ENCODE peak calls at places on chromosome 11, in five cellular contexts. V is Caki2; L is spleen; A is activated CD4-positive, alpha-beta T cell treated with anti-CD3 and anti-CD28 coated beads for 24 hours; Q is stimulated activated naive CD8-positive, alpha-beta T cell treated with anti-CD3 and anti-CD28 coated beads, Interleukin-15, amount 100 ng/mL, for 72 hours. B is an unnamed sample.

GRCh38 chr11:14370496-14370895 is 11.5 kb upstream of the RRAS2 start:
- DNase-seq in L (no peak), A (no peak), V (no peak), Q (no peak), B (no peak)

GRCh38 chr11:42301777-42302176 is 842.3 kb upstream of the LRRC4C start:
- DNase-seq in L (no peak), V (no peak), A (no peak), Q (no peak), B (no peak)

GRCh38 chr11:125925804-125926203 is 20.0 kb upstream of the VSIG10L2 start:
- DNase-seq in A (no peak), Q (no peak), V (no peak), L (no peak), B (no peak)

GRCh38 chr11:57459112-57460016 is 964 bp upstream of the RTN4RL2 start:
- DNase-seq in V (peak), A (no peak), Q (peak), L (peak), B (no peak)

GRCh38 chr11:575324-575995 is 810 bp upstream of the PHRF1 start:
- DNase-seq in Q (no peak), L (peak), A (no peak), V (peak), B (no peak)

GRCh38 chr11:4704054-4704789 is at the start of gene MMP26:
- DNase-seq in V (no peak), Q (no peak), L (no peak), A (no peak), B (no peak)

GRCh38 chr11:104163100-104164027 is 583 bp downstream of the PDGFD start:
- DNase-seq in Q (no peak), V (peak), A (no peak), L (peak), B (peak)

GRCh38 chr11:118194835-118195627 is 18.6 kb upstream of the SCN2B start:
- DNase-seq in A (no peak), V (peak), Q (no peak), L (no peak), B (peak)

GRCh38 chr11:2708757-2709281 is 9.0 kb upstream of the KCNQ1OT1 start:
- DNase-seq in L (no peak), V (no peak), A (no peak), Q (no peak), B (no peak)